ENCODE peak calls at places on chromosomes 16 and 17, in six cellular contexts. I is GM23248, P is fibroblast of lung, O is gastrocnemius medialis, J is PC-3, M is colonic mucosa. E is an unnamed sample. For H3K4me1, the result is how much of the 10 kb centered on the place peaks cover.

GRCh38 chr16:79754081-79754872 is 153.7 kb upstream of the MAF start:
- DNase-seq in I (no peak), P (peak), O (no peak), J (no peak), M (no peak), E (no peak)

GRCh38 chr16:50166511-50167500 is 13.7 kb downstream of the TENT4B start:
- DNase-seq in I (peak), P (peak), O (no peak), J (peak), M (peak), E (no peak)

GRCh38 chr17:50534222-50534978 is 1.9 kb downstream of the EPN3 start:
- DNase-seq in I (peak), P (peak), O (no peak), J (peak), M (peak), E (no peak)

GRCh38 chr17:40032322-40033320 is 17.4 kb downstream of the CSF3 start:
- DNase-seq in I (no peak), P (no peak), O (peak), J (no peak), M (peak), E (no peak)

GRCh38 chr17:43020030-43020621 is 2.1 kb downstream of the VAT1 start:
- DNase-seq in I (no peak), P (no peak), O (no peak), J (no peak), M (no peak), E (no peak)

GRCh38 chr16:69328854-69329316 is 1.5 kb downstream of the PDF start:
- DNase-seq in I (peak), P (peak), O (no peak), J (peak), M (no peak), E (peak)

GRCh38 chr17:50864747-50865059 is 1.5 kb downstream of the TOB1 start:
- DNase-seq in I (no peak), P (no peak), O (no peak), J (no peak), M (no peak), E (no peak)

GRCh38 chr17:31415640-31416502 is 24.4 kb downstream of the RAB11FIP4 start:
- DNase-seq in I (no peak), P (no peak), O (no peak), J (no peak), M (no peak), E (no peak)

GRCh38 chr16:89890886-89891657 is 17.7 kb downstream of the TCF25 start:
- DNase-seq in I (no peak), P (peak), O (no peak), J (no peak), M (no peak), E (no peak)

GRCh38 chr16:82183004-82183397 is 13.0 kb upstream of the MPHOSPH6 start:
- DNase-seq in I (no peak), P (no peak), O (no peak), J (no peak), M (no peak), E (no peak)

GRCh38 chr17:7124923-7125322 is 10.3 kb upstream of the ASGR2 start:
- DNase-seq in I (no peak), P (no peak), O (no peak), J (no peak), M (no peak), E (no peak)

GRCh38 chr17:67386965-67387551 is 10.0 kb downstream of the PITPNC1 start:
- DNase-seq in I (peak), P (peak), O (no peak), J (peak), M (peak), E (no peak)

GRCh38 chr17:40372031-40372430 is 7.5 kb upstream of the GJD3 start:
- DNase-seq in I (no peak), P (no peak), O (no peak), J (no peak), M (no peak), E (no peak)

GRCh38 chr17:80261895-80262279 is 1.2 kb downstream of the RNF213 start:
- DNase-seq in I (no peak), P (no peak), O (no peak), J (no peak), M (no peak), E (no peak)

GRCh38 chr16:3444032-3444388 is 530 bp downstream of the NAA60 start:
- DNase-seq in I (peak), P (peak), O (no peak), J (no peak), M (peak), E (no peak)

DNA sequence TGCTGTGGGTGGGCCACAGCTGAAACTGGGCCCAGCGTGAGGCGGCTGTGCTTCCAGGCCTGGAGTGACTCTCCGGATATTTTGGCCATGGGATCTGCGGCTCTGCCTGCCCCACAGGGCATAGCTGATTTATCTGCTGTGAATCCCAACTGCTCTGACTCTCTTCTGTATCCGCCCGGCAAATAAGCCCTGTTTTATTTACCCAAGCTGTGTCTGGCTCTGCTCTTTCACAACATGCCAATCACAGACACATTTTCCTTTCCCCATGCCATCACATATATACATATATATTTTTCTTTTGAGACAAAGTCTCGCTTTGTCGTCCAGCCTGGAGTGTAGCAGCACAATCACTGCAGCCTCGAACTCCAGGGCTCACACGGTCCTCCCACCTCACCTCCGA is 33.4 kb downstream of the GTF3C1 start:
- DNase-seq in I (no peak), P (no peak), O (no peak), J (no peak), M (no peak), E (no peak)
- H3K4me1 ChIP-seq in I (under half), P (under half), O (half or more), J (under half), M (under half), E (under half)

GRCh38 chr17:38705523-38705802 is 390 bp downstream of the MLLT6 start:
- DNase-seq in I (peak), P (no peak), O (no peak), J (no peak), M (no peak), E (no peak)
- H3K4me1 ChIP-seq in I (under half), P (under half), O (under half), J (under half), M (under half), E (under half)

DNA sequence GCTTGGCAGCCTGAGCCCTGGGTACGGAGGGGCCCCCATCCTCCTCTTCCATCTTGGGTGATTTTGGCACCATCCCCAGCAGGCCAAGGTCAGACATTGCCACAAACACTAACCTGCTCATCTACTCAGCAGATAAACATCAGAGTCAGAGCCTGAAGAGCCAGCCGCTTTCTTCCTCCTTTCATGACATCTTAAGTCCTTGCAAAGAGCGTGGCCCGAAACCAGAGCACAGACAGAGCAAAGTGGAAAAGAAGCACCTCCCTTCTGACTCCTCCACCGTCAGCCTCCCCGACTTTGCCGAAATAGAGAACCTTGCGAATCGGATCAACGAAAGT is 60.4 kb upstream of the RPH3AL start:
- DNase-seq in I (no peak), P (no peak), O (no peak), J (no peak), M (no peak), E (no peak)
- H3K4me1 ChIP-seq in I (under half), P (under half), O (under half), J (under half), M (under half), E (under half)

GRCh38 chr16:67968440-67969285 is at the start of gene SLC12A4:
- DNase-seq in I (peak), P (peak), O (peak), J (peak), M (peak), E (peak)
- H3K4me1 ChIP-seq in I (under half), P (under half), O (under half), J (under half), M (under half), E (under half)

DNA sequence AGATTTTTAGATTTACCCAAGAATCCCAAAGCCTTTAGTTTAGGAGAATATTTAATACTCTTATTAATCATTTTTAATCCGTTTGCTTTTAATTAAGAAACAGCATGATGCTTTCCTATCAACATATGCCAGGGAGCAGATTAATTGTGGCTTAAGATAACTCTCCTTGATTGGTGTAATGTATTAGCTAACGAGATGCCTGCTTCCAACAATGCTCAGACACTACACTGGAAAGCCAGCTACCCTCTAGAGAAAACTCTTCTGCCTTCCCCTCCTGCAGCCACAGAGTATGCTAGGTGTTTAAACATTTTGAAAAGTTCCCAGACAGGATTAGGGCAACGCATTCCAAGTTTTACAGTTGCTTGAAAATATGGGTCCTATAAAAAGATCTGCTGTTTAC is 142.2 kb downstream of the AATF start:
- DNase-seq in I (no peak), P (no peak), O (no peak), J (no peak), M (no peak), E (no peak)
- H3K4me1 ChIP-seq in I (under half), P (under half), O (under half), J (under half), M (under half), E (under half)

DNA sequence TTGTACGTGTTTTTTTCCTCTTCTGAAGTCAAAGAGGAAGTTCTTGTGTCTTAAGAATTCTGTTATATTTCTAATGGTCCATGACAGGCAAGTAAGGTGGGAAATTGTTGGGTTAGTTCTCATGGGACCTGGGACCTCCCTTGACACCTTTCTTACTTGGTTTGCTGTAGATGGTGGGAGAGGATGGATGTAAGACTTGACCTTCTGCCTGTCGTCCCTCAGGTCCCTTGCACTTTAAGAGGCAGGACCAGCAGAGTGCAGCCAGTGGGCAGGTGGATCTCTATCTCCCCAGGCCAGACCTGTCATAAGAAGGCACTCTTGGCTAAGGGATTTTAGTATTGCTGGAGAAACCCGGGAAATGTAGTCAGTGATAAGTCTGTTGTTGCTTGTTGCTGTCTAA is 12.1 kb downstream of the HAPSTR1 start:
- DNase-seq in I (no peak), P (no peak), O (no peak), J (no peak), M (no peak), E (no peak)
- H3K4me1 ChIP-seq in I (half or more), P (under half), O (half or more), J (under half), M (under half), E (half or more)

GRCh38 chr17:81733507-81734404 is 21.7 kb downstream of the SLC25A10 start:
- DNase-seq in I (peak), P (peak), O (peak), J (peak), M (peak), E (peak)

GRCh38 chr17:81735181-81736102 is 23.4 kb downstream of the SLC25A10 start:
- DNase-seq in I (peak), P (peak), O (no peak), J (peak), M (peak), E (peak)

GRCh38 chr17:81731271-81731670 is 19.2 kb downstream of the SLC25A10 start:
- DNase-seq in I (peak), P (peak), O (no peak), J (no peak), M (no peak), E (no peak)

GRCh38 chr17:81737947-81738800 is 26.1 kb downstream of the SLC25A10 start:
- DNase-seq in I (no peak), P (no peak), O (no peak), J (no peak), M (no peak), E (no peak)

GRCh38 chr17:81734405-81735055 is 22.4 kb downstream of the SLC25A10 start:
- DNase-seq in I (no peak), P (no peak), O (no peak), J (no peak), M (peak), E (no peak)
- H3K4me1 ChIP-seq in I (under half), P (under half), O (under half), J (under half), M (under half), E (under half)

GRCh38 chr17:77675411-77675810 is 283.1 kb upstream of the TNRC6C start:
- DNase-seq in I (no peak), P (no peak), O (no peak), J (no peak), M (no peak), E (peak)

GRCh38 chr17:77677210-77677609 is 281.3 kb upstream of the TNRC6C start:
- DNase-seq in I (no peak), P (no peak), O (peak), J (no peak), M (no peak), E (no peak)

GRCh38 chr17:77675816-77676799 is 282.4 kb upstream of the TNRC6C start:
- DNase-seq in I (no peak), P (peak), O (no peak), J (no peak), M (no peak), E (peak)

GRCh38 chr17:77679589-77679988 is 278.9 kb upstream of the TNRC6C start:
- DNase-seq in I (no peak), P (no peak), O (peak), J (no peak), M (no peak), E (peak)

DNA sequence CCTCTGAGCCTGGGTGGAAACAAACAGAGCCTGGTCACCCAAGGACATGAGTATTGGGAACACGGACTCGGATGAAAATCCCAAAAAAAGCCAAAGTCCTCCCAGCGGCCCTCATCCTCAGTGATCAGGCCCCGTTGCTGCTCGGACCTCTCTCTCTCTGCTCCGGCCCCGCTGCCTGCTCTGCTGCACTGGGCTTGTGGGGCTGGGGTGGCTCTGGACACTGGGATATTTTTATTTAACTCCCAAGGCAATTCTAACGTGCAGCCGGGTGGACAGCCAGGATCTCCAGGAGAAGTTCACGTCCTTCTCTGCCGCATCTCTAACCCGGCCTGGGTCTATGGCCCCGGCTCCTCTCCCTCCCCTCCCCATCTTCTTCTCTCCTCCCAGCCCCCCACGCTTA is 280.9 kb upstream of the TNRC6C start:
- DNase-seq in I (no peak), P (no peak), O (no peak), J (no peak), M (no peak), E (no peak)
- H3K4me1 ChIP-seq in I (under half), P (under half), O (under half), J (under half), M (under half), E (under half)

GRCh38 chr17:78378225-78379133 is at the start of gene PGS1:
- DNase-seq in I (peak), P (peak), O (peak), J (peak), M (peak), E (peak)
- H3K4me1 ChIP-seq in I (half or more), P (under half), O (under half), J (half or more), M (under half), E (under half)

GRCh38 chr16:86497551-86498021 is 12.7 kb upstream of the FOXF1 start:
- DNase-seq in I (no peak), P (no peak), O (no peak), J (no peak), M (no peak), E (no peak)
- H3K4me1 ChIP-seq in I (under half), P (under half), O (under half), J (under half), M (under half), E (under half)